ENCODE peak calls at places on chromosomes 7 and 10, in seven cellular contexts. U is ovary, W is A549, M is right lobe of liver, G is tibial nerve, L is HepG2, P is body of pancreas. S is an unnamed sample.

GRCh38 chr7:5455581-5456222 is 32.1 kb upstream of the TNRC18 start:
- DNase-seq in U (no peak), W (no peak), M (no peak), G (no peak), L (no peak), P (no peak), S (no peak)

GRCh38 chr10:130138479-130138866 is 2.3 kb downstream of the GLRX3 start:
- DNase-seq in U (no peak), W (peak; percentile 62), M (no peak), G (no peak), L (peak; percentile 87), P (no peak), S (no peak)

GRCh38 chr10:59870152-59870551 is 36.2 kb downstream of the CCDC6 start:
- DNase-seq in U (no peak), W (no peak), M (no peak), G (no peak), L (no peak), P (no peak), S (no peak)

GRCh38 chr10:15072358-15072757 is 16.2 kb downstream of the ACBD7 start:
- DNase-seq in U (no peak), W (no peak), M (no peak), G (no peak), L (no peak), P (no peak), S (no peak)

GRCh38 chr7:134931487-134931886 is 54.8 kb upstream of the AGBL3 start:
- DNase-seq in U (no peak), W (no peak), M (no peak), G (no peak), L (no peak), P (no peak), S (peak; percentile 66)

GRCh38 chr10:31759124-31759798 is 169.4 kb downstream of the ARHGAP12 start:
- DNase-seq in U (peak; percentile 64), W (peak; percentile 61), M (peak; percentile 90), G (no peak), L (peak; percentile 83), P (peak; percentile 83), S (peak; percentile 54)

GRCh38 chr7:82714883-82715282 is 271.3 kb upstream of the CACNA2D1 start:
- DNase-seq in U (no peak), W (no peak), M (no peak), G (no peak), L (no peak), P (no peak), S (no peak)

GRCh38 chr7:151470656-151471180 is 30.8 kb upstream of the CRYGN start:
- DNase-seq in U (no peak), W (no peak), M (no peak), G (no peak), L (no peak), P (no peak), S (no peak)

GRCh38 chr7:139108256-139109187 is 998 bp downstream of the ZC3HAV1 start:
- DNase-seq in U (peak; percentile 58), W (peak; percentile 30), M (peak; percentile 62), G (no peak), L (no peak), P (peak; percentile 46), S (peak; percentile 40)

GRCh38 chr10:11478807-11479206 is 132.6 kb downstream of the USP6NL start:
- DNase-seq in U (no peak), W (no peak), M (no peak), G (no peak), L (no peak), P (no peak), S (no peak)

GRCh38 chr7:51315393-51316261 is 982 bp downstream of the COBL start:
- DNase-seq in U (peak; percentile 41), W (peak; percentile 60), M (peak; percentile 80), G (no peak), L (peak; percentile 73), P (peak; percentile 78), S (no peak)

GRCh38 chr7:38492010-38492409 is 139.2 kb downstream of the AMPH start:
- DNase-seq in U (no peak), W (peak; percentile 6), M (no peak), G (no peak), L (no peak), P (no peak), S (no peak)

GRCh38 chr7:80719261-80719660 is 80.8 kb downstream of the CD36 start:
- DNase-seq in U (no peak), W (no peak), M (no peak), G (no peak), L (no peak), P (no peak), S (no peak)

GRCh38 chr10:69292449-69292848 is 14.2 kb downstream of the HK1 start:
- DNase-seq in U (no peak), W (no peak), M (no peak), G (no peak), L (no peak), P (no peak), S (no peak)

GRCh38 chr10:6070647-6071046 is 8.5 kb upstream of the IL2RA start:
- DNase-seq in U (no peak), W (no peak), M (no peak), G (no peak), L (no peak), P (no peak), S (no peak)

GRCh38 chr10:6071181-6072175 is 9.3 kb upstream of the IL2RA start:
- DNase-seq in U (no peak), W (no peak), M (no peak), G (no peak), L (no peak), P (no peak), S (no peak)

GRCh38 chr10:6069101-6069931 is 7.1 kb upstream of the IL2RA start:
- DNase-seq in U (no peak), W (no peak), M (no peak), G (no peak), L (no peak), P (no peak), S (no peak)

GRCh38 chr10:6074489-6075301 is 12.5 kb upstream of the IL2RA start:
- DNase-seq in U (no peak), W (no peak), M (no peak), G (no peak), L (no peak), P (no peak), S (no peak)

GRCh38 chr10:6072215-6072941 is 10.2 kb upstream of the IL2RA start:
- DNase-seq in U (no peak), W (no peak), M (no peak), G (no peak), L (no peak), P (no peak), S (no peak)
- TF ChIP-seq POLR2A in U (no peak), W (no peak), M (no peak), G (no peak), L (no peak), P (no peak), S (no peak)

GRCh38 chr7:1538544-1539345 is 8.2 kb downstream of the MAFK start:
- DNase-seq in U (no peak), W (peak; percentile 47), M (no peak), G (no peak), L (no peak), P (no peak), S (no peak)

GRCh38 chr7:1536105-1536767 is 5.7 kb downstream of the MAFK start:
- DNase-seq in U (no peak), W (no peak), M (no peak), G (no peak), L (no peak), P (no peak), S (no peak)

GRCh38 chr7:1537631-1538412 is 7.3 kb downstream of the MAFK start:
- DNase-seq in U (peak; percentile 99), W (peak; percentile 93), M (peak; percentile 85), G (peak; percentile 93), L (no peak), P (peak; percentile 92), S (peak; percentile 95)

GRCh38 chr7:1535695-1536094 is 5.2 kb downstream of the MAFK start:
- DNase-seq in U (no peak), W (peak; percentile 50), M (no peak), G (no peak), L (no peak), P (no peak), S (no peak)

DNA sequence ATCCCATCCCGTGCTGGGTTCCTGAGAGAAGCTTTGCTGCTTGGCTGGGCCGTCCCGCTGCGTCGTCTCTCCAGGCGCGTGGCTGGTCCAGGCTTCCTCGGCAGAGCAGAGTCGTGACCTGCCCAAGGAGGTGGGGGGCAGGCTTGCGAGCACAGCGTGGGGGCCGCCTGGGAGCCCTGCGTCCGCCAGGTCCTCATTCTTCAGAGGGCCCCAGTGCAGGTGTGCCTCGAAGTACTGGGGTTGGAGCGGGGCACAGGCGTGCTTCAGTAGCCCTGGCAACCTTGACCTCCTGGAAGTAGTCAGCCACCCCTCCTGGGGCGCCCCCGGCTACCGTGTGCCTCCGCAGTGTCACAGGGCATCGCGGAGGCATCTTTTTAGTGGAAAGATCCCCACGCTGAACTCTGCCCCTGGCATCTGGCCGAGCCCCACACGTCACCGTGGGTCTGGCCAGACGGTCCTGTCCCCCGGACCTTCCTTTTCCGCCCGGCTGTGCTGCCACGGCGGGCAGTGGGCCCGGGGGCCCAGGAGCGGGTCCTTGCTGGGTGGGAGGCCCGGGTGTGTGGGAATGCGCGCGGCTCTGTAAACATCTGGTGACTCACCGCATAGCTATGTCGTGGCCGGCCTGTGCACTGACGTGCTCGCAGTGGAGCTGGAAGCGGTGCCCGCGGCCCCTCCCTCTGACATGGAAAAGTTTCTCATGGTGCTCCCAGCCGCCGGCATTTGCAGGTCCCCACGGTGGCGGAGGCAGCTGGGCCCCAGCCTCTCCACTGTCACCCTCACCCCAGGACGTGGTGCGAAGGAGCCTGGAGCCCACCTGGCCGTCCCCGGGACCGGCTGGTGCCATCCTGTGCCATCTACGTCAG is 6.5 kb downstream of the MAFK start:
- DNase-seq in U (peak; percentile 98), W (peak; percentile 98), M (peak; percentile 93), G (peak; percentile 92), L (peak; percentile 93), P (peak; percentile 98), S (peak; percentile 98)
- H3K4me3 ChIP-seq in U (peak overlapping the region; percentile 45), W (peak overlapping the region; percentile 98), M (peak overlapping the region; percentile 31), G (peak overlapping the region; percentile 55), L (peak overlapping the region; percentile 68), P (no peak overlapping the region), S (peak overlapping the region; percentile 30)

DNA sequence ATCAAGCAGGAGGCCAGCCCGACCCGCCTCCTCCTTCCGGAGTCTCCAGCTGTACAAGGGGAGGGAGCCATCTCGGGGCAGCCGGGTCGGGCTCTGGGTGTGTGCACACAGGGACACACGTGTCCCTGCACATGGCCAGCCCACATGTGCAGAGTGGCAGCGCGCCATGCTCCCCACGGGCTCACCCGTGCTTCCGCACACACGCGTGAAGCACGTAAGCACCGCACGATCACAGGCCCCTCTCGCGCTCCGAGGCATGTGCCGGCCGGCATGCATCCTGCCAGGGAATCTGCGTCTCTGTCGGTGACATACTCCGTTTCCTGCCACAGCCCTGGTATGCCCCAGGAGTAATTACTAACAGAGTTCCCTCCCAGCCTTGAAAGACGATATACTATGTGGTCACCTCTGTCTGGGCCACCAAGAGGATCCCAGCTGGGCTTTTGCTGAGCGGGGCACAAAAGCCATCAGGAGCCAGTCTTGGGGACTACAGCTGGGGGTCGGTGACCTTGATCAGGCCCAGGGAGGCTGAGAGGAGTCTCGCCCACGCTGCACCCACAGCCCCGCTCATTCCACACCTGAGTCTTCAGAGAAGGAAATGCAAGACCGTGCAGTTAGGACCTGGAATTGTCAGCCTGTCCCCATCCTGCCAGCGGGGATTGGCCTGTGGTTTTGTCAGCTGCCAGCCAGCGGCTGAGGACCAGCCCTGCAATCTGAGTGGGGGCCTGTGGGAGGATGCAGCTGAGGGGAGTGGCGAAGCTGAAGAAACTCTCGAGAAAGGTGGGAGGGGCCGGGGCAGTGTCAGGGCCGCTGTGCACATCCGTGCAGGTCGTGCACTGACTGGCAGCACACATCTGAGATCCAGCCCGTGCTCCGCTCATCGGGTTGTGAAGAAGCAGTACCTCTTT is 11.0 kb upstream of the LFNG start:
- DNase-seq in U (no peak), W (no peak), M (peak; percentile 76), G (peak; percentile 50), L (no peak), P (peak; percentile 38), S (peak; percentile 81)
- TF ChIP-seq POLR2A in U (no peak), W (no peak), M (no peak), G (no peak), L (no peak), P (no peak), S (no peak)

GRCh38 chr7:106109521-106110237 is 2.4 kb downstream of the SYPL1 start:
- DNase-seq in U (no peak), W (no peak), M (no peak), G (no peak), L (no peak), P (no peak), S (no peak)
- H3K4me3 ChIP-seq in U (peak overlapping the region; percentile 71), W (no peak overlapping the region), M (no peak overlapping the region), G (no peak overlapping the region), L (peak overlapping the region; percentile 86), P (no peak overlapping the region), S (peak overlapping the region; percentile 72)